ENCODE peak calls at places on chromosomes 16 and 17, in six cellular contexts. E, U, S, V, R and A are unnamed samples.

GRCh38 chr17:64278614-64279013 is 15.6 kb upstream of the TEX2 start:
- DNase-seq in E (no peak), U (peak; percentile 71), S (no peak), V (peak; percentile 36), R (peak; percentile 81), A (peak; percentile 28)

GRCh38 chr16:58002936-58003335 is 1.7 kb downstream of the USB1 start:
- DNase-seq in E (no peak), U (no peak), S (no peak), V (no peak), R (no peak), A (no peak)

GRCh38 chr17:38421224-38421841 is 6.9 kb upstream of the ARHGAP23 start:
- DNase-seq in E (no peak), U (peak; percentile 69), S (no peak), V (no peak), R (peak; percentile 70), A (no peak)

GRCh38 chr16:75750516-75750915 is 24.2 kb upstream of the CPHXL start:
- DNase-seq in E (no peak), U (no peak), S (no peak), V (no peak), R (no peak), A (no peak)

GRCh38 chr16:28503470-28504259 is 3.0 kb downstream of the IL27 start:
- DNase-seq in E (no peak), U (no peak), S (no peak), V (no peak), R (no peak), A (no peak)

GRCh38 chr16:75254359-75254837 is 3.0 kb upstream of the BCAR1 start:
- DNase-seq in E (peak; percentile 64), U (peak; percentile 88), S (peak; percentile 85), V (no peak), R (peak; percentile 68), A (no peak)

GRCh38 chr17:74604748-74605147 is 12.7 kb upstream of the CD300LD start:
- DNase-seq in E (no peak), U (no peak), S (no peak), V (no peak), R (no peak), A (no peak)

GRCh38 chr16:69324013-69324531 is 6.3 kb downstream of the PDF start:
- DNase-seq in E (no peak), U (no peak), S (peak; percentile 86), V (no peak), R (no peak), A (no peak)

GRCh38 chr17:5473906-5474305 is 5.1 kb upstream of the DHX33 start:
- DNase-seq in E (no peak), U (no peak), S (no peak), V (no peak), R (no peak), A (no peak)

GRCh38 chr17:7043544-7044268 is at the start of gene SLC16A11:
- DNase-seq in E (no peak), U (peak; percentile 21), S (peak; percentile 91), V (no peak), R (peak; percentile 52), A (peak; percentile 59)

GRCh38 chr17:50095626-50096037 is 481 bp downstream of the PDK2 start:
- DNase-seq in E (no peak), U (no peak), S (no peak), V (peak; percentile 35), R (no peak), A (no peak)

GRCh38 chr17:38345743-38346142 is 2.0 kb upstream of the GPR179 start:
- DNase-seq in E (no peak), U (no peak), S (no peak), V (no peak), R (no peak), A (no peak)

GRCh38 chr16:72961863-72962262 is 86.1 kb downstream of the ZFHX3 start:
- DNase-seq in E (no peak), U (no peak), S (peak; percentile 70), V (no peak), R (no peak), A (no peak)

GRCh38 chr16:89113661-89114060 is 20.0 kb downstream of the ACSF3 start:
- DNase-seq in E (no peak), U (no peak), S (no peak), V (peak; percentile 74), R (no peak), A (no peak)

GRCh38 chr16:72847187-72848044 is 200.5 kb downstream of the ZFHX3 start:
- DNase-seq in E (peak; percentile 47), U (peak; percentile 36), S (peak; percentile 80), V (peak; percentile 34), R (peak; percentile 54), A (peak; percentile 40)

GRCh38 chr16:70804153-70804728 is 3.3 kb upstream of the VAC14 start:
- DNase-seq in E (peak; percentile 91), U (peak; percentile 93), S (no peak), V (no peak), R (peak; percentile 94), A (no peak)

GRCh38 chr17:40340880-40341807 is 23.4 kb downstream of the GJD3 start:
- DNase-seq in E (peak; percentile 84), U (peak; percentile 73), S (peak; percentile 98), V (peak; percentile 90), R (peak; percentile 79), A (peak; percentile 93)
- TF ChIP-seq CTCF in E (peak; percentile 21), U (no peak), S (no peak), V (peak; percentile 41), R (no peak), A (peak; percentile 39)

DNA sequence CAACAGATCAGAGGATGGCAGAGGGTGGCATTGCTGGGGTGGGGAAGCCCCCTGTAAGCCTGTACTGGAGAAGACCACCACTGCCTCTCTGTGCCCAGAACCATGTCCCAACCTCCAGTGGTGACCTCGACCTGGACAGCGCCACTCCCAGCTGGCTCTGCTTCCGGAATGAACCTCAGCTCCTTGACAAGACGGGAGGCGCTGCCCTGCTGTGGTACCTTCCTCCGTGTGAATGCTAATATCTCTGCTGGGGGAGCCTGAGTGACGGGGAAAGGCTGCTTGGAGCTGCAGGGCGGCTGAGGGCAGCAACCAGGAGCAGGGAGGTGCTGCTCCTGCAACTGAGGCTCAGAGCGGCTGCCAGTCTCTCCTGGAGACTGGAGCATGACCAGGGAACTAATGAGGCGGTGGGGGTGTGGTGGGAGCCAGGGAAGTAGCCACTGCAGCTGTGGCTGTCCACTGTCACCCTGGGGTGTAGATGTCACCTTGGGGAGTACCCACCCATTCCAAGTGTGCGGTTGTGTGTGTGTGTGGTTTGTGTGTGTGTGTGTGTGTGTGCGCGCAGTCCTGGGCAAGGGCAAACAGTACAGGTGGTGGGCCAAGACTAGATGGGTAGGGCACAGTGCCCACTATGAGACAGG is 6.2 kb downstream of the PRCD start:
- DNase-seq in E (no peak), U (no peak), S (no peak), V (no peak), R (no peak), A (no peak)
- TF ChIP-seq CTCF in E (no peak), U (no peak), S (no peak), V (no peak), R (no peak), A (no peak)

GRCh38 chr17:45784293-45784582 is at the start of gene CRHR1:
- DNase-seq in E (no peak), U (no peak), S (no peak), V (no peak), R (no peak), A (no peak)

GRCh38 chr17:45780921-45781320 is 3.2 kb upstream of the CRHR1 start:
- DNase-seq in E (no peak), U (no peak), S (no peak), V (no peak), R (no peak), A (no peak)

GRCh38 chr17:45784583-45785372 is 658 bp downstream of the CRHR1 start:
- DNase-seq in E (no peak), U (no peak), S (peak; percentile 90), V (no peak), R (no peak), A (peak; percentile 51)

GRCh38 chr17:45783593-45784292 is 377 bp upstream of the CRHR1 start:
- DNase-seq in E (no peak), U (no peak), S (peak; percentile 88), V (no peak), R (no peak), A (peak; percentile 16)

DNA sequence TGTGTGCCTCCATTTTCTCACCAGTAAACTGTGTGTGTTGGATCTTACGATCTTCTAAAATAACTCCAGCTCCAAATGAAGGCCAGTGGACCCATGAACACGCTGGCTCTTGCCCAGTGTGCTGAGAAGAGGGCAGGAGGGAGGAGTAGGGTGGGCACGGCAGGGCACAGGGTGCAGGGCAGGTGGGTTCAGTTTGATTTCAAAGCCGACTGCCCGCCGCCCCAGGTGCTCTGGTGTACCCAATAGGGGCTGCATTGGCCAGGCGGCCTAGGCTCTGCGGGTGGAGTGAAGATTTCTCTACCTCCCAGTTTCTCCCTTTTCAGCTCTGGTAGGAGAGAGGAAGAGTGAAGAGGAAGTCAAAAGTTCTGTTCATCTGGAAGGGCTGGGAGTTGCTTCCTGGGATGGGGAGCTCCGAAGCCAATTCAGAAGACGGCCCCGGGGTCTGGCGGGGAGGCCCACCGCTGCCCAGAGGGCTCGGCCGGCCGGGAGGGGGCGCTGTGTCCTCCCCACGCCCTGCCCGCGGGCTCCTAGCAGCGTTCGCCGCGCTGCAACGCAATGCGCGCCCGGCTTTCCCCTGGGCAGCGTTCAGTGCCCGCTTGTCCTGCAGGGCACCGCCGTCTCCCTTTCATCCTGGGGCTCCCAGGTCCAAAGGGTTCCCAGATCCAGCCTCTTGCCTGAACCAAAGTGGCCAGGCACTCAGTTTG is 1.1 kb upstream of the CRHR1 start:
- DNase-seq in E (no peak), U (no peak), S (no peak), V (no peak), R (no peak), A (peak; percentile 57)
- TF ChIP-seq CTCF in E (peak; percentile 51), U (peak; percentile 29), S (no peak), V (peak; percentile 34), R (no peak), A (peak; percentile 92)

GRCh38 chr16:55503726-55504553 is 4.9 kb upstream of the LPCAT2 start:
- DNase-seq in E (no peak), U (no peak), S (peak; percentile 58), V (no peak), R (no peak), A (no peak)

GRCh38 chr16:55502801-55503366 is 6.0 kb upstream of the LPCAT2 start:
- DNase-seq in E (peak; percentile 64), U (peak; percentile 93), S (peak; percentile 91), V (no peak), R (peak; percentile 97), A (no peak)

GRCh38 chr16:55499281-55499680 is 9.6 kb upstream of the LPCAT2 start:
- DNase-seq in E (no peak), U (no peak), S (peak; percentile 74), V (no peak), R (no peak), A (no peak)

GRCh38 chr16:55499951-55500350 is 8.9 kb upstream of the LPCAT2 start:
- DNase-seq in E (peak; percentile 99), U (peak; percentile 99), S (peak; percentile 77), V (no peak), R (peak; percentile 98), A (peak; percentile 52)

DNA sequence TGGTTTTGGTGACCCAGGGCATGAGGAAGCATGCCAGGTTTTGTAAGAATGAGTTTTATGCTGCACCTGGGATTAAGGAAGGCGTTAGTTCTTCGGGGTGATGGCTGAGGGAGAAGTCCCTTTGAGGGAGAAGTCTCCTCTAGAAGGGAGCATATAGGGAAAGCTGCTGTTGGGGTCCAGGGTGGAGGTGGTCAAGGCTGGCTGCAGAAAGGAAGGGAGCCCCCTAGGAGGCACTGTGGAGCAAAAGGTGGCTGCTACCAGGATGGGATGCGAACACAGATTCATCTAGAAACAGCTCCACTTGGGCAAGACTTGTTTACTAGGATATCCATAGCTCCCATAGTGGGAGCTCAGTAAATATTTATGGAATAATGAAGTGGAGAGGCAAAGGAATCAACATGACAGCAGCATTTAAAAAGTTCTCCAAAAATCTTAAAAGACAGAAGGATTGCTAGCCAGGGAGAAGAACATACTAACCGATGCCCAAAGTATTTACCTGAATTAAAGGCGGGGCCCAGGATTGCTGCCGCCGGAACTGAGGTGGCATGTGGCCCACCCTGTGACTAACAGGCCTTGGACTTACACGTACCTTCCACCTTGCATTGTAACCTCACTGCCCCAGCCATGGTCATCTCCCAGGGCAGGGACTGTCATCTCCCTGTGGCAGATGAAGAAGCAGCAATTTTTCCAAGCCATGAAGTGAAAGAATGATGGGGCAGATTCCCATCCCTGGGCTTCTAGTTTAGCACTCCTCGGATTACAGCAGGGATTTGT is 7.1 kb upstream of the LPCAT2 start:
- DNase-seq in E (no peak), U (no peak), S (peak; percentile 74), V (peak; percentile 2), R (no peak), A (no peak)
- TF ChIP-seq CTCF in E (peak; percentile 72), U (peak; percentile 42), S (no peak), V (peak; percentile 37), R (peak; percentile 50), A (no peak)